ENCODE peak calls at places on chromosomes 3 and 15, in six cellular contexts. O is stimulated activated CD4-positive, alpha-beta T cell treated with anti-CD3 and anti-CD28 coated beads, Interleukin-15, amount 100 ng/mL, for 1 hour; R is amygdala; U is Kasumi-1; C is AG08395; M is sigmoid colon. B is an unnamed sample.

GRCh38 chr15:65412556-65412955 is 10.2 kb downstream of the IGDCC4 start:
- DNase-seq in O (no peak), R (no peak), U (no peak), C (no peak), M (no peak), B (peak; percentile 20)

GRCh38 chr15:61856295-61856694 is 204.0 kb downstream of the VPS13C start:
- DNase-seq in O (no peak), R (no peak), U (no peak), C (no peak), M (no peak), B (no peak)

GRCh38 chr15:68261241-68261640 is 16.3 kb upstream of the FEM1B start:
- DNase-seq in O (no peak), R (no peak), U (no peak), C (no peak), M (no peak), B (no peak)

GRCh38 chr3:122931636-122932035 is 95.9 kb downstream of the SEMA5B start:
- DNase-seq in O (no peak), R (no peak), U (no peak), C (no peak), M (no peak), B (no peak)

GRCh38 chr3:81989274-81989673 is 227.8 kb upstream of the GBE1 start:
- DNase-seq in O (no peak), R (no peak), U (no peak), C (no peak), M (no peak), B (no peak)

GRCh38 chr15:28104326-28104725 is 5.2 kb upstream of the OCA2 start:
- DNase-seq in O (no peak), R (no peak), U (no peak), C (no peak), M (peak; percentile 49), B (no peak)

GRCh38 chr3:141646760-141647561 is 91.1 kb upstream of the RNF7 start:
- DNase-seq in O (no peak), R (no peak), U (peak; percentile 84), C (peak; percentile 67), M (no peak), B (peak; percentile 62)

GRCh38 chr15:46577767-46578166 is 942.9 kb downstream of the SQOR start:
- DNase-seq in O (no peak), R (no peak), U (no peak), C (no peak), M (no peak), B (no peak)

GRCh38 chr3:99644741-99645140 is 6.3 kb downstream of the COL8A1 start:
- DNase-seq in O (no peak), R (no peak), U (no peak), C (no peak), M (no peak), B (no peak)

GRCh38 chr15:59867436-59867835 is 136.7 kb upstream of the FOXB1 start:
- DNase-seq in O (no peak), R (no peak), U (no peak), C (no peak), M (no peak), B (no peak)